ENCODE peak calls at places on chromosomes 16 and 17, in eight cellular contexts. S is GM20000, H is AG04450, K is WERI-Rb-1, T is NB4, I is left lung, Z is HFFc6, N is pancreas. C is an unnamed sample.

GRCh38 chr16:8677481-8677880 is 3.1 kb downstream of the ABAT start:
- DNase-seq in N (no peak), T (peak; percentile 11), I (no peak), K (no peak), Z (peak; percentile 9), S (no peak), H (no peak), C (no peak)

GRCh38 chr17:77328823-77329740 is 188.3 kb downstream of the SEC14L1 start:
- DNase-seq in Z (no peak), T (no peak), I (peak; percentile 24), H (no peak), K (peak; percentile 76), N (no peak), S (no peak), C (peak; percentile 15)

GRCh38 chr17:15464211-15464610 is 3.2 kb downstream of the CDRT4 start:
- DNase-seq in N (no peak), T (no peak), K (no peak), I (no peak), H (no peak), Z (no peak), S (no peak), C (no peak)

GRCh38 chr16:70738083-70738977 is 52.5 kb upstream of the MTSS2 start:
- DNase-seq in H (peak; percentile 81), T (peak; percentile 88), I (peak; percentile 70), S (no peak), K (peak; percentile 81), Z (peak; percentile 69), N (no peak), C (no peak)

GRCh38 chr16:30953511-30954124 is 3.9 kb upstream of the SETD1A start:
- DNase-seq in Z (peak; percentile 56), I (no peak), T (peak; percentile 86), S (no peak), K (peak; percentile 88), H (no peak), N (peak; percentile 58), C (peak; percentile 42)

GRCh38 chr17:75412455-75413317 is 7.2 kb upstream of the GRB2 start:
- DNase-seq in S (peak; percentile 77), I (no peak), H (peak; percentile 46), Z (peak; percentile 55), T (peak; percentile 83), N (no peak), K (peak; percentile 78), C (peak; percentile 63)

GRCh38 chr16:72216767-72217166 is 44.8 kb upstream of the PMFBP1 start:
- DNase-seq in S (no peak), H (no peak), K (no peak), I (no peak), T (no peak), N (no peak), Z (no peak), C (no peak)

GRCh38 chr17:68289936-68290267 is 1.0 kb downstream of the SLC16A6 start:
- DNase-seq in I (no peak), K (no peak), H (no peak), T (no peak), N (no peak), Z (no peak), S (no peak), C (peak; percentile 15)

GRCh38 chr17:59829217-59830006 is 63.3 kb downstream of the TUBD1 start:
- DNase-seq in K (no peak), S (peak; percentile 55), T (peak; percentile 98), H (peak; percentile 77), N (no peak), I (no peak), Z (peak; percentile 93), C (no peak)

GRCh38 chr17:66290097-66290722 is 12.2 kb upstream of the PRKCA start:
- DNase-seq in H (no peak), S (no peak), N (no peak), T (peak; percentile 44), Z (no peak), I (no peak), K (no peak), C (no peak)

GRCh38 chr16:88523381-88524159 is 46.6 kb upstream of the ZC3H18 start:
- DNase-seq in T (no peak), I (no peak), S (no peak), Z (no peak), K (no peak), N (no peak), H (no peak), C (no peak)
- TF ChIP-seq CTCF in T (no peak), I (no peak), S (no peak), Z (no peak), K (no peak), N (no peak), H (no peak), C (no peak)

DNA sequence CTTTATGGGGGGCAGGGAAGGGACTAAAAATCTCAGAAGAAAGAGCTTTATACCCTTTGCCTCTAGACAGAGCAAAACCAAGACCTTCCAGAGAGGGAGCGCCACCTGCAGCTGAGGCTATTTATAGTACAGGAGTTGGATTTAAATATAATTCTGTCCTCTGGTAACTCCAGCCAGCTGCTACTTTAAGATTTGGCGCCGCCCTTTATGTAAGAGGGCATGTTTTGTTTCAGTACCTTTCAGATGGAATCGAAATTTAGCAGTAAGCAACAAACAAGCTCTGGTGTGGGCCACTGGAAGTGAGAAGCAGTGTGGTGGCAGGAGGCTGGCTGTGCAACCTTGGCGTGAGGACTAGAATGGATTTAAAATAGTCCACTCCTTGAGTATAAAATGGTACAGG is 5.2 kb upstream of the GUCY2D start:
- DNase-seq in N (no peak), T (peak; percentile 41), I (no peak), H (no peak), S (no peak), K (peak; percentile 88), Z (peak; percentile 28), C (no peak)
- TF ChIP-seq CTCF in N (no peak), T (no peak), I (peak; percentile 14), H (peak; percentile 55), S (peak; percentile 8), K (peak; percentile 55), Z (peak; percentile 65), C (no peak)

GRCh38 chr17:4895676-4896331 is 3.5 kb upstream of the C17orf107 start:
- DNase-seq in K (peak; percentile 93), S (no peak), N (peak; percentile 33), H (no peak), Z (no peak), T (no peak), I (no peak), C (no peak)
- TF ChIP-seq CTCF in K (peak; percentile 85), S (no peak), N (no peak), H (peak; percentile 19), Z (peak; percentile 40), T (peak; percentile 1), I (no peak), C (no peak)

DNA sequence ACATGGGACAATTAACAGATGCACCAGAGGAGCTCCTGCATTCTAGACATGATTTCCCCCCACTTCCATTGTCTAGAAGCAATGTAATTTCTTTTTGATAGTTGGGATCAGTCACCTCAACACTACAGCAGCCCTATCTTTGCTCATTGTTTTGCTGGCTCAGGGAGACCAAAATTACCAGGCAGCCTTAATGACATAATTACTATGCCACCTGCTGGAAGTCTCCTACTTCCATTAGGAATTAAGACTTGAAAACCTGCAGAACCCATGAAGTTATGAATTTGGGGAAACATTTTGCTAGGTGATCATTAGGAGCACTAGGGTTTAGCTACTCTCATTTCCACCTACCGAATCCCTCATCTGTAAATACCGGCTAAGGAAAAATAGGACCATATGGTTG is 312.0 kb upstream of the CA10 start:
- DNase-seq in N (no peak), H (no peak), Z (no peak), K (peak; percentile 10), S (no peak), T (no peak), I (no peak), C (no peak)
- TF ChIP-seq CTCF in N (no peak), H (no peak), Z (no peak), K (no peak), S (no peak), T (no peak), I (no peak), C (no peak)

DNA sequence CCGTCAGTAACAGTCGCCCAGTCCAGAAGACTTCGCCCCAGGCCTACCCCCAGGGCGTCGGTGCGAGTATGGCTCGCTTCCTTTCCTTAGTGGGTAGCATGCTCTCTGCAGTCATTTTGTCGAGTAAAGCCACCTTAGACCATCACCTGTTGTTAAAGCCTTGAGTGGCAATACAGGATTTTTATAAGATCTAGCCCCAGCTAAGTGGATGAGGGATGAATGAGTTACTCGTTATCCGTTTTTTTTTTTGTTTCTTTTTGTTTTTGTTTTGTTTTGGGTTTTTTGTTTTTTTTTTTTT is 322 bp upstream of the KLHL11 start:
- DNase-seq in N (no peak), S (no peak), K (no peak), Z (no peak), T (no peak), H (no peak), I (no peak), C (no peak)
- TF ChIP-seq CTCF in N (no peak), S (no peak), K (peak; percentile 15), Z (no peak), T (no peak), H (no peak), I (no peak), C (no peak)

DNA sequence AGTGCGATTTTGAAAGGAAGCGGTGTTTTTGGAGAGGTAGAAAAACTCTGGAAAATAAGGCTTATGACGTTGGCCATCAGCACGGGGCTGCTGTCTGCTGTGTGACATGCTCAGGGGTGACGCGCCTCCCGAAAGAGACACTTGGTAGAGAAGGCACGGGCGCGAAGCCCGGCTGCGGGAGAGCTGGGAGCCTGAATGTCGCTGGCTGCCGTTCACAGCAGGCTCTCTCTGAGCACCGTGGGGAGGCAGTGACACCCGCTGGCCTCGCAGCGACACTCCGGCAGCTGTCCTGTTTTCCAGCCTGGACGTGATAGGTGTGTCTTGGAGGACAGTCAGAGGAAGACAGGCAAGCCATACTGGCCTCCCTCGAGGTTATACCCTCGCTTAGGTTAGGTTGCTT is 759.1 kb upstream of the RBFOX1 start:
- DNase-seq in H (no peak), S (no peak), I (no peak), N (peak; percentile 19), K (peak; percentile 83), T (peak; percentile 6), Z (no peak), C (no peak)
- TF ChIP-seq CTCF in H (no peak), S (no peak), I (no peak), N (no peak), K (peak; percentile 92), T (no peak), Z (no peak), C (no peak)

GRCh38 chr17:55555772-55556171 is 44.5 kb upstream of the SMIM36 start:
- DNase-seq in N (no peak), Z (no peak), K (no peak), H (no peak), S (no peak), I (no peak), T (no peak), C (no peak)
- TF ChIP-seq CTCF in N (no peak), Z (no peak), K (no peak), H (no peak), S (no peak), I (no peak), T (no peak), C (no peak)

DNA sequence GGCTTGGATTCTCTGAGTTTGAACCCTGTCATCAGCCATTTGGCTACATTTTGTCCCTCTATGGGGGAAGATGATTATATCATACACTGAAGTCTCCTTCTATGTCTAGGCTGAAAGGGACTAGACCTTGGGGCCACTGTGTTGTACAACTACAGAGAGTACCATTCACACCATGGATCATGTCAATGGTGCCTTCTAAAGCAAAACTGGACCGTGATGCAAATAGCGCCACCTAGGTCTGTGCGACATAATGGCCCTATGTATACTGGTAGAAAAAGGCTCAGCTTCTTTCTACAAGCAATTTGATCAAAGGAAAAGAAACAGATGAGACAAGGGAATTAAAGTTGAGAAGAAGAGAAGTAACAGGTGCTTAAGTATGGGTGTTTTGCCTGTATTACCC is 100.7 kb downstream of the LYRM1 start:
- DNase-seq in K (peak; percentile 51), H (no peak), T (peak; percentile 55), S (peak; percentile 40), Z (peak; percentile 2), I (no peak), N (no peak), C (no peak)
- TF ChIP-seq CTCF in K (peak; percentile 61), H (peak; percentile 44), T (peak; percentile 50), S (peak; percentile 11), Z (peak; percentile 72), I (no peak), N (no peak), C (no peak)